ENCODE peak calls at places on chromosomes 7 and 10, in five cellular contexts. One of them, this sample, is unnamed.

GRCh38 chr7:109616551-109617069 is 1046.9 kb downstream of the DNAJB9 start:
- DNase-seq in hepatocyte: no peak
- DNase-seq in cardiac muscle cell: no peak
- DNase-seq in choroid plexus epithelial cell: no peak
- DNase-seq in endodermal cell: no peak
- DNase-seq in this sample: no peak

GRCh38 chr7:80542398-80542797 is 30.5 kb upstream of the GNAT3 start:
- DNase-seq in choroid plexus epithelial cell: peak
- DNase-seq in cardiac muscle cell: no peak
- DNase-seq in hepatocyte: no peak
- DNase-seq in endodermal cell: no peak
- DNase-seq in this sample: no peak

GRCh38 chr10:12445701-12446334 is 96.5 kb downstream of the CAMK1D start:
- DNase-seq in hepatocyte: no peak
- DNase-seq in cardiac muscle cell: no peak
- DNase-seq in choroid plexus epithelial cell: peak
- DNase-seq in endodermal cell: no peak
- DNase-seq in this sample: no peak

GRCh38 chr10:110212119-110213006 is 5.0 kb downstream of the MXI1 start:
- DNase-seq in hepatocyte: peak
- DNase-seq in cardiac muscle cell: no peak
- DNase-seq in choroid plexus epithelial cell: no peak
- DNase-seq in endodermal cell: no peak
- DNase-seq in this sample: no peak

GRCh38 chr10:11319990-11320602 is 291.4 kb downstream of the USP6NL start:
- DNase-seq in hepatocyte: no peak
- DNase-seq in choroid plexus epithelial cell: no peak
- DNase-seq in endodermal cell: no peak
- DNase-seq in cardiac muscle cell: no peak
- DNase-seq in this sample: no peak

GRCh38 chr10:44853148-44853734 is 57.9 kb upstream of the TMEM72 start:
- DNase-seq in cardiac muscle cell: no peak
- DNase-seq in choroid plexus epithelial cell: peak
- DNase-seq in endodermal cell: no peak
- DNase-seq in hepatocyte: no peak
- DNase-seq in this sample: peak

GRCh38 chr7:122010116-122010515 is 133.9 kb downstream of the AASS start:
- DNase-seq in choroid plexus epithelial cell: no peak
- DNase-seq in endodermal cell: no peak
- DNase-seq in cardiac muscle cell: no peak
- DNase-seq in hepatocyte: no peak
- DNase-seq in this sample: no peak

GRCh38 chr7:38374507-38374906 is 101.1 kb upstream of the TARP start:
- DNase-seq in choroid plexus epithelial cell: peak
- DNase-seq in cardiac muscle cell: peak
- DNase-seq in endodermal cell: peak
- DNase-seq in hepatocyte: peak
- DNase-seq in this sample: peak

GRCh38 chr10:113857210-113857609 is 2.7 kb downstream of the NHLRC2 start:
- DNase-seq in hepatocyte: no peak
- DNase-seq in choroid plexus epithelial cell: no peak
- DNase-seq in cardiac muscle cell: no peak
- DNase-seq in endodermal cell: no peak
- DNase-seq in this sample: no peak

GRCh38 chr7:47722126-47722525 is 140.2 kb upstream of the TNS3 start:
- DNase-seq in hepatocyte: no peak
- DNase-seq in cardiac muscle cell: no peak
- DNase-seq in endodermal cell: no peak
- DNase-seq in choroid plexus epithelial cell: no peak
- DNase-seq in this sample: no peak

GRCh38 chr10:98242823-98243222 is 25.2 kb downstream of the LOXL4 start:
- DNase-seq in hepatocyte: peak
- DNase-seq in cardiac muscle cell: peak
- DNase-seq in endodermal cell: no peak
- DNase-seq in choroid plexus epithelial cell: peak
- DNase-seq in this sample: no peak

DNA sequence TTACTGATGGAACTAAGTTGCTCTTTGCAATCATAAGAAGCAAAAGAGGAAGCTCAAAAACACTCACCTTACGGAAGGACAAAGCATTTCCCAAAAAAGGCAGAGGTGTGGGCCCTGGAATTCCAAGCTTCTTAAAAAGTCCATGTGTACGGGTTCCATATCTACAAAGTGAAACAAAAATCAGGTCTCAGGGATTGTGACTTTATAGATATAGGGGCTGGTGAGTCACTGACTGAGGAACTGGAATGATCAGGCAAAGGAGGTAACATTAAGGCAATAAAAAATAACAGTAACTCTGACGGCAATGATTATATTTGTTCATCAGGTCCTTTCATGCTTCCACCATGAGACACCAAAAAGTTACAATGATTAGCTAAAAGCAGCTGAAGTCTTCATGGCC is 4.0 kb downstream of the CYP3A7 start:
- DNase-seq in hepatocyte: no peak
- DNase-seq in endodermal cell: no peak
- DNase-seq in choroid plexus epithelial cell: no peak
- DNase-seq in cardiac muscle cell: no peak
- DNase-seq in this sample: no peak
- TF ChIP-seq CTCF in hepatocyte: no peak
- TF ChIP-seq CTCF in endodermal cell: no peak
- TF ChIP-seq CTCF in choroid plexus epithelial cell: no peak
- TF ChIP-seq CTCF in cardiac muscle cell: no peak
- TF ChIP-seq CTCF in this sample: no peak

DNA sequence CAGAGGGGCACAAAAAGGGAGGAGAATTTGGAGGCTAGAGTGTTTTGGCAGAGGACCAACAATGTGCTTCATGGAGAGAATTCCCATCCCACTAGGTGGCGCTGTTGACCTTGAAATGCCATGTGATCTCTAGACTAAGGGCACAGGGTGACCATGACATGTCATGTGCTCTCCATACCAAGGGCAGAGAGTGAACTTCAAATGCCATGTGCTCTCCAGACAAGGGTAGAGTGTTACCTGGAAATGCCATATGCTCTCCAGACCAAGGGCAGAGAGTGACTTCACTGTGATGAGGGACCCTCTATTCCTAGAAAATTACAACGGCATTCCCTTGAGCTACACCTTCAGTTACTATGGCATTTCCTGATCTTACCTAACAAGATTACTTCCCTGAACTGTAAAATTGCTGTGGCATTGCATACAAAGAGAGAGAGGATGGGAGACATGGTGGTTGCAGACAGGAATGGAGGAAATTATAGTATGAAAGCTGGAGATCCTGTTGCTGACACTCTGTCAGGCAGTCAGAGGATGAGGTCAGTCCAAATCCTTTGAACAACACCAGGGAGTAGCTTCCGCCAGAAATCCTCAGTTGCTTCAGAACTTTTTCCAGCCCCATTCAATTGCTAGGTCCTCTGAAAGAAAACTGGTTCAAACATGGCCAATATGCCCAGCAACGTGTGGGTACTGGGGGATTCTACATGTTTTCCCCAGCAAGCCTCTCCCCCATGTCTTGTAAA is 60.9 kb upstream of the ACSM6 start:
- DNase-seq in choroid plexus epithelial cell: peak
- DNase-seq in endodermal cell: peak
- DNase-seq in cardiac muscle cell: peak
- DNase-seq in hepatocyte: peak
- DNase-seq in this sample: peak
- TF ChIP-seq CTCF in choroid plexus epithelial cell: peak
- TF ChIP-seq CTCF in endodermal cell: peak
- TF ChIP-seq CTCF in cardiac muscle cell: peak
- TF ChIP-seq CTCF in hepatocyte: peak
- TF ChIP-seq CTCF in this sample: peak

GRCh38 chr7:141355057-141355456 is 196.2 kb upstream of the AGK start:
- DNase-seq in cardiac muscle cell: no peak
- DNase-seq in endodermal cell: no peak
- DNase-seq in hepatocyte: no peak
- DNase-seq in choroid plexus epithelial cell: peak
- DNase-seq in this sample: no peak
- TF ChIP-seq CTCF in cardiac muscle cell: no peak
- TF ChIP-seq CTCF in endodermal cell: no peak
- TF ChIP-seq CTCF in hepatocyte: no peak
- TF ChIP-seq CTCF in choroid plexus epithelial cell: no peak
- TF ChIP-seq CTCF in this sample: no peak

GRCh38 chr10:18230794-18231193 is 90.6 kb downstream of the CACNB2 start:
- DNase-seq in hepatocyte: no peak
- DNase-seq in cardiac muscle cell: no peak
- DNase-seq in endodermal cell: no peak
- DNase-seq in choroid plexus epithelial cell: peak
- DNase-seq in this sample: no peak

GRCh38 chr10:18229839-18230238 is 89.6 kb downstream of the CACNB2 start:
- DNase-seq in endodermal cell: no peak
- DNase-seq in cardiac muscle cell: no peak
- DNase-seq in choroid plexus epithelial cell: peak
- DNase-seq in hepatocyte: no peak
- DNase-seq in this sample: no peak

GRCh38 chr10:18235477-18235876 is 95.3 kb downstream of the CACNB2 start:
- DNase-seq in choroid plexus epithelial cell: no peak
- DNase-seq in hepatocyte: no peak
- DNase-seq in cardiac muscle cell: no peak
- DNase-seq in endodermal cell: no peak
- DNase-seq in this sample: no peak

GRCh38 chr10:18231480-18231879 is 91.3 kb downstream of the CACNB2 start:
- DNase-seq in cardiac muscle cell: no peak
- DNase-seq in endodermal cell: no peak
- DNase-seq in hepatocyte: no peak
- DNase-seq in choroid plexus epithelial cell: no peak
- DNase-seq in this sample: no peak

DNA sequence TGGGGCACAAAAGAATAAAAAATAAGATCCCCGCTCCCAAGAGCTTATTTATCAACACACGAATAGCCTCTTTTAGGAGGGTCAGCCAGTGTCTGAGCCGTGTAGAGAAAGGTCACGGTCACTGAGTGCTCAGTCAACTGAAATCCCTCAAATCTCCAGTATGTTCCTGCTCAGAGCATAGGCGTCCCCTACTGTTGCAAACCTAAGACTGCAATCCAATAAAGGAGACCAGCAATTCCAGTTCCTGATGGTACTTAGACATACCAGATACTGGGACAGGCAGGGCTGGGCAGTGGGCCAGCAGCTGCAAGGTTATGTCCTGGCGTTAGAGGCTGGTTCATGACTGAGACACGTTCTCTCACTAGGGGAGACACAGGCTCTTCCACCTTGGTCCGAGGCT is 93.6 kb downstream of the CACNB2 start:
- DNase-seq in endodermal cell: peak
- DNase-seq in hepatocyte: peak
- DNase-seq in choroid plexus epithelial cell: peak
- DNase-seq in cardiac muscle cell: peak
- DNase-seq in this sample: no peak
- TF ChIP-seq CTCF in endodermal cell: peak
- TF ChIP-seq CTCF in hepatocyte: no peak
- TF ChIP-seq CTCF in choroid plexus epithelial cell: peak
- TF ChIP-seq CTCF in cardiac muscle cell: peak
- TF ChIP-seq CTCF in this sample: no peak

DNA sequence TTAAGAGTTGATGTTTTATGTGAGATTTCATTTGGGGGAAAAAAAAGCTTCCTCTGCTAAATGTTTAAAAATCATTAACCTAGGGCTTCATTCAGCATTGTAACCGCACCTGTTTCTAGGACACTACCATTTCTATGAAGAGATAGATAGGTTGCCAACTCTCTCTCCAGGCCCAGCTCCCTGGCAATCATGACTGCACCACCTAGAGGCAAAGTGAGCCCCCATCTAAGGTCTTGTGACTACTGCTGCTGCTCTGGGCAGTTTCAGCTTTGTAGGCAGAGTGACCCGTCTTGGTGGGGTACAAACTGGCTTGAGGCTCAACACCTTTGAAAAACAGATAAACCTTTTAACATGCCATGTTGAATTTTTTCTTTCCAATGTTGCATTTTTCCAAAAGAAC is 27.3 kb upstream of the MRC1 start:
- DNase-seq in cardiac muscle cell: peak
- DNase-seq in endodermal cell: peak
- DNase-seq in choroid plexus epithelial cell: no peak
- DNase-seq in hepatocyte: no peak
- DNase-seq in this sample: no peak
- TF ChIP-seq CTCF in cardiac muscle cell: no peak
- TF ChIP-seq CTCF in endodermal cell: peak
- TF ChIP-seq CTCF in choroid plexus epithelial cell: no peak
- TF ChIP-seq CTCF in hepatocyte: no peak
- TF ChIP-seq CTCF in this sample: no peak

GRCh38 chr7:6658618-6659345 is 21.7 kb downstream of the ZNF316 start:
- DNase-seq in hepatocyte: no peak
- DNase-seq in endodermal cell: peak
- DNase-seq in choroid plexus epithelial cell: peak
- DNase-seq in cardiac muscle cell: no peak
- DNase-seq in this sample: no peak
- TF ChIP-seq CTCF in hepatocyte: no peak
- TF ChIP-seq CTCF in endodermal cell: no peak
- TF ChIP-seq CTCF in choroid plexus epithelial cell: no peak
- TF ChIP-seq CTCF in cardiac muscle cell: no peak
- TF ChIP-seq CTCF in this sample: no peak